ENCODE peak calls at places on chromosomes 4 and X, in ten cellular contexts. G is H4, M is NCI-H146, U is NCI-H1105 treated with DMSO at 0.1 percent for 48 hours, H is COLO829, B is HTR-8/SVneo, S is fibroblast of the aortic adventitia, C is iPS-NIHi11, D is skeletal muscle cell, N is mammary epithelial cell. R is an unnamed sample.

GRCh38 chrX:94831364-94831763 is 1157.4 kb downstream of the FAM133A start:
- DNase-seq in G (peak), M (peak), U (peak), H (peak), B (no peak), S (peak), C (no peak), D (no peak), N (peak), R (no peak)

GRCh38 chrX:34467437-34467836 is 189.6 kb downstream of the TMEM47 start:
- DNase-seq in G (peak), M (no peak), U (no peak), H (no peak), B (no peak), S (no peak), C (no peak), D (no peak), N (peak), R (no peak)

GRCh38 chr4:82599336-82599735 is 37.5 kb upstream of the TMEM150C start:
- DNase-seq in G (no peak), M (peak), U (peak), H (no peak), B (peak), S (no peak), C (peak), D (no peak), N (no peak), R (no peak)

GRCh38 chrX:50920132-50920531 is 9.6 kb downstream of the BMP15 start:
- DNase-seq in G (no peak), M (no peak), U (no peak), H (no peak), B (no peak), S (peak), C (no peak), D (no peak), N (peak), R (no peak)

GRCh38 chrX:19334945-19335626 is 8.6 kb upstream of the PDHA1 start:
- DNase-seq in G (peak), M (peak), U (no peak), H (peak), B (no peak), S (no peak), C (peak), D (no peak), N (peak), R (no peak)

GRCh38 chrX:87067795-87068194 is 449.8 kb upstream of the KLHL4 start:
- DNase-seq in G (no peak), M (no peak), U (no peak), H (no peak), B (no peak), S (no peak), C (no peak), D (no peak), N (no peak), R (no peak)

GRCh38 chr4:23900636-23901035 is 10.8 kb upstream of the PPARGC1A start:
- DNase-seq in G (no peak), M (no peak), U (no peak), H (no peak), B (no peak), S (no peak), C (no peak), D (no peak), N (no peak), R (no peak)

GRCh38 chr4:85995361-85995760 is 364.5 kb downstream of the MAPK10 start:
- DNase-seq in G (no peak), M (no peak), U (no peak), H (no peak), B (no peak), S (no peak), C (no peak), D (no peak), N (no peak), R (no peak)

GRCh38 chr4:133186845-133187244 is 37.8 kb downstream of the PCDH10 start:
- DNase-seq in G (no peak), M (no peak), U (no peak), H (no peak), B (no peak), S (peak), C (no peak), D (no peak), N (no peak), R (no peak)

GRCh38 chr4:174757736-174758135 is 71.3 kb downstream of the GLRA3 start:
- DNase-seq in G (no peak), M (no peak), U (peak), H (no peak), B (no peak), S (no peak), C (no peak), D (no peak), N (no peak), R (no peak)

R was measured in dorsolateral prefrontal cortex.